ENCODE peak calls at places on chromosomes 11 and 22, in five cellular contexts. B is AG04450, H is C1 segment of cervical spinal cord, P is NCI-H1092 treated with DMSO at 0.1 percent for 48 hours, O is hippocampal formation. E is an unnamed sample.
A peak's percentile ranks its signal among the peaks of the same experiment; 100 is the strongest.

GRCh38 chr11:72932132-72932570 is 117.9 kb downstream of the ATG16L2 start:
- DNase-seq in P (no peak), O (no peak), H (no peak), B (peak; percentile 21), E (no peak)

GRCh38 chr22:37609240-37610152 is 862 bp downstream of the GGA1 start:
- DNase-seq in O (no peak), B (no peak), P (no peak), H (no peak), E (peak; percentile 62)

GRCh38 chr11:16969010-16970004 is 44.9 kb downstream of the PLEKHA7 start:
- DNase-seq in O (no peak), H (no peak), P (no peak), B (no peak), E (no peak)

GRCh38 chr11:66224226-66224850 is 44.1 kb upstream of the RAB1B start:
- DNase-seq in O (no peak), P (no peak), H (no peak), B (no peak), E (no peak)

GRCh38 chr11:7688238-7688826 is 15.0 kb upstream of the CYB5R2 start:
- DNase-seq in H (no peak), P (peak; percentile 11), B (no peak), O (no peak), E (no peak)

GRCh38 chr11:93501856-93502255 is 41.3 kb downstream of the SMCO4 start:
- DNase-seq in P (no peak), B (no peak), O (no peak), H (no peak), E (no peak)

GRCh38 chr11:37689951-37690350 is 1091.9 kb upstream of the RAG2 start:
- DNase-seq in O (no peak), B (no peak), H (no peak), P (no peak), E (no peak)

GRCh38 chr22:39820266-39820665 is 73.3 kb downstream of the ENTHD1 start:
- DNase-seq in P (no peak), B (peak; percentile 18), H (no peak), O (no peak), E (no peak)

GRCh38 chr22:22410121-22410520 is 98.4 kb downstream of the ZNF280B start:
- DNase-seq in H (no peak), O (peak; percentile 27), B (no peak), P (no peak), E (no peak)

GRCh38 chr22:44623771-44624510 is 78.1 kb upstream of the PRR5 start:
- DNase-seq in O (no peak), B (no peak), H (no peak), P (no peak), E (no peak)

GRCh38 chr11:1335811-1336761 is 26.7 kb upstream of the TOLLIP start:
- DNase-seq in H (no peak), B (peak; percentile 36), P (peak; percentile 8), O (peak; percentile 31), E (no peak)

GRCh38 chr11:33891714-33892327 is at the start of gene LMO2:
- DNase-seq in H (no peak), P (peak; percentile 79), B (no peak), O (no peak), E (no peak)

GRCh38 chr22:49964136-49964492 is 3.5 kb downstream of the PIM3 start:
- DNase-seq in P (no peak), H (no peak), O (no peak), B (no peak), E (no peak)

GRCh38 chr11:119169272-119169719 is 771 bp downstream of the NLRX1 start:
- DNase-seq in O (no peak), B (no peak), H (peak; percentile 15), P (no peak), E (no peak)

GRCh38 chr11:12411806-12412727 is 34.7 kb downstream of the PARVA start:
- DNase-seq in O (no peak), P (peak; percentile 72), H (no peak), B (peak; percentile 85), E (no peak)

GRCh38 chr11:46277313-46277622 is 194 bp upstream of the CREB3L1 start:
- DNase-seq in B (no peak), H (no peak), P (no peak), O (no peak), E (no peak)

GRCh38 chr11:119727523-119728081 is 1.4 kb downstream of the NECTIN1 start:
- DNase-seq in B (no peak), O (no peak), H (no peak), P (peak; percentile 33), E (no peak)

GRCh38 chr22:36757608-36758220 is 18.2 kb downstream of the IFT27 start:
- DNase-seq in P (peak; percentile 59), H (peak; percentile 19), O (peak; percentile 45), B (peak; percentile 38), E (peak; percentile 73)

GRCh38 chr22:17792289-17792688 is 18.0 kb upstream of the BID start:
- DNase-seq in B (no peak), H (no peak), O (no peak), P (no peak), E (no peak)

GRCh38 chr22:38088723-38089473 is 4.9 kb upstream of the SLC16A8 start:
- DNase-seq in P (no peak), H (no peak), B (no peak), O (no peak), E (no peak)

GRCh38 chr11:61814242-61814957 is 2.4 kb downstream of the FADS1 start:
- DNase-seq in B (no peak), O (peak; percentile 69), P (no peak), H (no peak), E (no peak)

GRCh38 chr22:33210129-33210784 is 152.1 kb upstream of the SYN3 start:
- DNase-seq in O (peak; percentile 7), P (peak; percentile 40), B (no peak), H (no peak), E (no peak)

GRCh38 chr11:2428322-2428795 is 16.0 kb downstream of the TRPM5 start:
- DNase-seq in O (peak; percentile 55), H (peak; percentile 12), P (peak; percentile 30), B (no peak), E (peak; percentile 58)

GRCh38 chr22:42519544-42520237 is at the start of gene RRP7A:
- DNase-seq in B (no peak), P (peak; percentile 55), O (peak; percentile 74), H (peak; percentile 64), E (peak; percentile 24)